ENCODE peak calls at places on chromosome 9, in nine cellular contexts. R is HFF-Myc; S is bronchial epithelial cell; O is stimulated activated CD8-positive, alpha-beta memory T cell treated with anti-CD3 and anti-CD28 coated beads, Interleukin-15, amount 100 ng/mL, for 24 hours; Y is stimulated activated CD4-positive, alpha-beta T cell treated with anti-CD3 and anti-CD28 coated beads, TNF-alpha, amount 100 ng/mL, for 1 hour; Q is activated gamma-delta T cell treated with anti-CD3 and anti-CD28 coated beads, Interleukin-2, amount 50 U/mL, for 16 hours; X is heart left ventricle; N is HCT116; P is ELR. I is an unnamed sample.

GRCh38 chr9:33924978-33925797 is 108.2 kb downstream of the UBE2R2 start:
- DNase-seq in N (peak; percentile 16), Q (no peak), P (peak; percentile 73), Y (no peak), R (no peak), X (peak; percentile 53), S (peak; percentile 30), O (no peak), I (peak; percentile 35)

GRCh38 chr9:85321561-85321960 is 420.2 kb downstream of the AGTPBP1 start:
- DNase-seq in Y (no peak), P (peak; percentile 3), S (peak; percentile 67), X (no peak), R (no peak), Q (no peak), O (no peak), N (no peak), I (no peak)

GRCh38 chr9:69190866-69191672 is 17.0 kb downstream of the TJP2 start:
- DNase-seq in R (no peak), N (no peak), X (no peak), Q (no peak), S (no peak), P (no peak), O (no peak), Y (no peak), I (no peak)

GRCh38 chr9:98903938-98904560 is 39.7 kb upstream of the COL15A1 start:
- DNase-seq in O (no peak), Y (no peak), S (no peak), R (no peak), N (no peak), P (no peak), X (peak; percentile 48), Q (no peak), I (no peak)

GRCh38 chr9:121764371-121764730 is 112.9 kb downstream of the DAB2IP start:
- DNase-seq in S (no peak), N (no peak), Q (no peak), X (no peak), Y (no peak), P (no peak), R (no peak), O (no peak), I (no peak)

GRCh38 chr9:73023025-73023541 is 70.2 kb upstream of the ALDH1A1 start:
- DNase-seq in Q (peak; percentile 10), O (no peak), R (no peak), Y (peak; percentile 7), X (peak; percentile 41), P (peak; percentile 75), N (peak; percentile 62), S (peak; percentile 71), I (peak; percentile 28)

GRCh38 chr9:115167175-115167574 is 49.2 kb upstream of the TNC start:
- DNase-seq in O (no peak), N (no peak), Q (no peak), X (no peak), R (peak; percentile 49), P (peak; percentile 96), Y (no peak), S (peak; percentile 88), I (no peak)

GRCh38 chr9:14989811-14990210 is 79.6 kb upstream of the FREM1 start:
- DNase-seq in N (no peak), R (no peak), S (no peak), Y (no peak), O (no peak), Q (no peak), P (no peak), X (no peak), I (no peak)

GRCh38 chr9:77215874-77216273 is 38.5 kb downstream of the VPS13A start:
- DNase-seq in R (no peak), Q (no peak), S (no peak), P (peak; percentile 28), Y (no peak), N (no peak), X (no peak), O (no peak), I (no peak)

GRCh38 chr9:131335356-131335755 is 45.8 kb downstream of the PLPP7 start:
- DNase-seq in N (no peak), R (no peak), P (no peak), O (no peak), Q (no peak), Y (no peak), X (no peak), S (no peak), I (no peak)

GRCh38 chr9:131273791-131274673 is 2.3 kb downstream of the FAM78A start:
- DNase-seq in X (no peak), P (no peak), Q (no peak), S (no peak), Y (no peak), N (no peak), R (no peak), O (no peak), I (no peak)

GRCh38 chr9:100126423-100126822 is 27.4 kb downstream of the INVS start:
- DNase-seq in N (no peak), R (no peak), X (no peak), O (no peak), Q (no peak), Y (no peak), P (no peak), S (no peak), I (no peak)

GRCh38 chr9:137181680-137182079 is 6.7 kb downstream of the ANAPC2 start:
- DNase-seq in X (no peak), S (no peak), P (no peak), R (no peak), N (no peak), Y (no peak), Q (no peak), O (no peak), I (no peak)

GRCh38 chr9:38384990-38385848 is 7.3 kb upstream of the ALDH1B1 start:
- DNase-seq in Y (no peak), Q (no peak), N (no peak), O (no peak), S (no peak), P (no peak), R (no peak), X (no peak), I (no peak)

GRCh38 chr9:22238809-22239684 is 207.6 kb upstream of the DMRTA1 start:
- DNase-seq in S (peak; percentile 63), Q (no peak), R (no peak), X (no peak), O (no peak), P (peak; percentile 81), Y (no peak), N (peak; percentile 37), I (no peak)

GRCh38 chr9:121447341-121447834 is 52.3 kb downstream of the GGTA1 start:
- DNase-seq in Q (no peak), S (no peak), X (no peak), O (no peak), N (no peak), Y (no peak), R (peak; percentile 80), P (peak; percentile 66), I (no peak)

GRCh38 chr9:13555989-13556500 is 276.6 kb upstream of the MPDZ start:
- DNase-seq in R (no peak), Y (no peak), N (no peak), X (no peak), S (no peak), O (no peak), P (no peak), Q (no peak), I (no peak)

I was measured in iPS DF 19.7.